ENCODE peak calls at places on chromosomes 5 and 9, in nine cellular contexts. Z is anterior cingulate cortex; V is RWPE1; S is HFF-Myc; C is suprapubic skin; B is OCI-LY7; E is H7; L is effector CD8-positive, alpha-beta T cell; W is brain microvascular endothelial cell. P is an unnamed sample.

GRCh38 chr5:60842859-60843692 is 993 bp downstream of the ELOVL7 start:
- DNase-seq in Z (no peak), V (peak), S (no peak), C (no peak), B (no peak), E (peak), L (no peak), W (no peak), P (peak)

GRCh38 chr9:80622508-80622907 is 1050.7 kb downstream of the TLE4 start:
- DNase-seq in Z (no peak), V (no peak), S (no peak), C (no peak), B (no peak), E (no peak), L (no peak), W (no peak), P (no peak)

GRCh38 chr5:72999916-73000315 is 44.1 kb downstream of the FCHO2 start:
- DNase-seq in Z (no peak), V (no peak), S (no peak), C (no peak), B (no peak), E (no peak), L (no peak), W (no peak), P (no peak)

GRCh38 chr9:76138360-76138759 is 247.9 kb downstream of the PCSK5 start:
- DNase-seq in Z (no peak), V (no peak), S (no peak), C (no peak), B (no peak), E (no peak), L (no peak), W (no peak), P (no peak)

GRCh38 chr9:115694014-115694413 is 459.6 kb upstream of the PAPPA start:
- DNase-seq in Z (no peak), V (no peak), S (peak), C (no peak), B (no peak), E (peak), L (no peak), W (peak), P (peak)

GRCh38 chr9:92970467-92970923 is 23.2 kb downstream of the FGD3 start:
- DNase-seq in Z (no peak), V (peak), S (peak), C (peak), B (no peak), E (peak), L (no peak), W (peak), P (peak)

GRCh38 chr9:134666801-134667200 is 25.2 kb downstream of the COL5A1 start:
- DNase-seq in Z (no peak), V (peak), S (no peak), C (no peak), B (no peak), E (no peak), L (no peak), W (no peak), P (peak)

GRCh38 chr5:31047621-31048020 is 145.9 kb upstream of the CDH6 start:
- DNase-seq in Z (no peak), V (no peak), S (no peak), C (no peak), B (no peak), E (no peak), L (no peak), W (no peak), P (no peak)

GRCh38 chr5:29054282-29054681 is 2015.9 kb upstream of the CDH9 start:
- DNase-seq in Z (no peak), V (peak), S (no peak), C (no peak), B (no peak), E (no peak), L (no peak), W (no peak), P (no peak)

GRCh38 chr5:171269717-171270116 is 39.3 kb upstream of the TLX3 start:
- DNase-seq in Z (no peak), V (peak), S (no peak), C (no peak), B (no peak), E (no peak), L (no peak), W (no peak), P (no peak)

GRCh38 chr5:127875235-127876021 is 172.2 kb downstream of the CCDC192 start:
- DNase-seq in Z (no peak), V (peak), S (peak), C (no peak), B (peak), E (peak), L (no peak), W (peak), P (peak)

GRCh38 chr9:8802242-8802641 is 1002.7 kb upstream of the DMAC1 start:
- DNase-seq in Z (no peak), V (no peak), S (no peak), C (no peak), B (no peak), E (no peak), L (no peak), W (no peak), P (no peak)

GRCh38 chr9:36100532-36100931 is 36.0 kb upstream of the GLIPR2 start:
- DNase-seq in Z (no peak), V (no peak), S (no peak), C (no peak), B (no peak), E (peak), L (no peak), W (no peak), P (peak)

GRCh38 chr9:136644343-136644592 is 18.4 kb upstream of the EGFL7 start:
- DNase-seq in Z (no peak), V (no peak), S (no peak), C (peak), B (no peak), E (no peak), L (no peak), W (no peak), P (no peak)

GRCh38 chr5:80961376-80962281 is 1.5 kb downstream of the RASGRF2 start:
- DNase-seq in Z (no peak), V (no peak), S (no peak), C (no peak), B (no peak), E (peak), L (no peak), W (no peak), P (no peak)

P was measured in AG08396.